ENCODE peak calls at places on chromosomes 1 and 21, in six cellular contexts. H is adrenal gland, O is IMR-90, A is body of pancreas, X is K562, M is ovary. J is an unnamed sample.

GRCh38 chr1:31714442-31715096 is 10.8 kb upstream of the COL16A1 start:
- DNase-seq in H (peak), O (peak), A (peak), X (peak), M (peak), J (peak)

GRCh38 chr1:29963946-29964345 is 727.6 kb downstream of the PTPRU start:
- DNase-seq in H (no peak), O (no peak), A (no peak), X (no peak), M (no peak), J (no peak)

GRCh38 chr1:109771712-109772657 is 8.3 kb upstream of the EPS8L3 start:
- DNase-seq in H (peak), O (no peak), A (no peak), X (no peak), M (peak), J (no peak)

GRCh38 chr1:27632387-27633297 is 2.3 kb downstream of the FGR start:
- DNase-seq in H (no peak), O (no peak), A (no peak), X (no peak), M (no peak), J (no peak)

GRCh38 chr1:240423525-240423924 is 188.4 kb downstream of the GREM2 start:
- DNase-seq in H (no peak), O (no peak), A (no peak), X (no peak), M (no peak), J (no peak)

GRCh38 chr1:172778461-172779455 is 119.9 kb downstream of the FASLG start:
- DNase-seq in H (no peak), O (no peak), A (no peak), X (no peak), M (no peak), J (no peak)

GRCh38 chr1:87104945-87105344 is 190.5 kb downstream of the HS2ST1 start:
- DNase-seq in H (no peak), O (no peak), A (no peak), X (no peak), M (no peak), J (no peak)

GRCh38 chr1:21547876-21548275 is 38.7 kb downstream of the ALPL start:
- DNase-seq in H (no peak), O (no peak), A (no peak), X (no peak), M (no peak), J (no peak)

GRCh38 chr1:47405697-47406096 is 10.4 kb upstream of the FOXE3 start:
- DNase-seq in H (peak), O (no peak), A (no peak), X (no peak), M (no peak), J (no peak)

GRCh38 chr1:61050541-61051454 is 31.6 kb upstream of the NFIA start:
- DNase-seq in H (peak), O (no peak), A (peak), X (peak), M (peak), J (peak)

GRCh38 chr21:38819719-38820147 is 14.0 kb downstream of the ETS2 start:
- DNase-seq in H (no peak), O (peak), A (no peak), X (no peak), M (no peak), J (no peak)

GRCh38 chr1:61049850-61050540 is 32.4 kb upstream of the NFIA start:
- DNase-seq in H (peak), O (peak), A (peak), X (peak), M (peak), J (peak)

DNA sequence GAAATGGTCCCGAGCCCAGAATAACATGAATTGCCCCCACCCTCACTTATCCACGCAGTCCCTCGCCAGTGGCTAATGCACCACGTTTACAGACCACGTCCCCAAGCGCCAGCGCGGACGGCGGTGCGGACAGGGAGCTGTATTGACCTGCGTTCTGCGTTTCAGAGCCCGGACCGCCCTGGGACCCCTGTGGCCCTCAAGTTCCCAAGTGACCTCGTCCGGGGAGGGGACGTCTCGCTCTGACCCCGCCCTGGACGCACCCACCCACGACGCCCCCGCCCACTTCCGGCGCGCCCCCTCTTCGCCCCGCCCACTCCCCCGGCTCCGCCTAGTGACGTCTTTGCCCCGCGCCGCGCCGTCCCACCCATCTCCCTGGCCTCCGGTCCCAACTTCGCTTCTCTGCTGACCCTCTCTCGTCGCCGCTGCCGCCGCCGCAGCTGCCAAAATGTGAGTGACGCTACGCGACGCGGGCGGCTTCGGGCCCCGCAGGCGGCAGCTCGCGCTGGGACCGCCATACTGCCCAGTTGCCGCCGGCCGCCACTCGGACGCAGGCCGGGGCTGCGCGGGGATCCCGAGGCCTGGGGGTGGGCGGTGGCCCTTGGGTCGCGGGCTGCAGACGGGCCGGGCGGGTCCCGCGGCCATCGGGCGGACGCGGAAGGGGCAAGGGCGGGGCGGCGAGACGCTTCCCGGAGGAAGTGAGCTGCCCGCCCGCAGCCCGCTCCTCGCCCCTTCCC is at the start of gene VAMP3:
- DNase-seq in H (peak), O (peak), A (peak), X (peak), M (peak), J (peak)
- TF ChIP-seq POLR2A in H (peak), O (peak), A (peak), X (peak), M (peak), J (no peak)

GRCh38 chr1:12480031-12480430 is 138.0 kb downstream of the DHRS3 start:
- DNase-seq in H (no peak), O (no peak), A (no peak), X (no peak), M (no peak), J (no peak)

GRCh38 chr1:12479311-12479710 is 138.7 kb downstream of the DHRS3 start:
- DNase-seq in H (no peak), O (no peak), A (no peak), X (no peak), M (no peak), J (no peak)

GRCh38 chr1:12477301-12477700 is 140.7 kb downstream of the DHRS3 start:
- DNase-seq in H (no peak), O (no peak), A (no peak), X (no peak), M (no peak), J (no peak)

GRCh38 chr1:12478612-12478985 is 139.4 kb downstream of the DHRS3 start:
- DNase-seq in H (no peak), O (no peak), A (no peak), X (peak), M (no peak), J (no peak)

DNA sequence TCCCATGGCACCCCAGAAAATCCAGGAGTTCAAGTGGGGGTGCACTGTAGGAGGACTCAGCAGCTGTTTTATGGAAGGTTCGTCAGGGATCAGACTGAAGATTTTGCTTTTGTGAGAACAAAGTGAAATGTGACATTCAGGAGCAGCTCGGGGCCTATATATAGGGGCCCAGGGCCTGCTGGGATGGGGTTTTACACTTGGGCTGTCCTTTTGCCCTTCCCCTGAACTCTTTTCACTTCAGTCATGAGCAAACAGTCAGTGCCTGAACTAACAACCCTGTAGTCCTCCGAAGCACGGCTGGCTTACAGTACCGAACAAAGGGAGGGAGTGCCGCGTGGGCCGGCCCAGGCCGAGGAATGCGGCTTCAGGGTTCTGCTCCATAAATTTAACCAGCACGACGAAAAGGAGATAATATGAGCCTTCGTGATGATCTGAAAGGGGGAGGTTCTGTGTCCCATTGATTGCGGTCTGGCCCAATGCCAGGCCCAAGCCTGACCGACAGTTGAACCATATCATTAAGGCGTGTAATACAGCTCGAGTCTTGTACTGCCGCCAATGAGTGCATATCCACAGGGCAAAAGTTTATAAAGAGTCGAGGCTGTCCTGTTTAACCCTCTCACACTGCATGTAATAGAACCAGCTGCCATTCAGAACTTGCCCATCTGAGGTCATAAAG is 139.9 kb downstream of the DHRS3 start:
- DNase-seq in H (peak), O (peak), A (peak), X (peak), M (peak), J (peak)
- H3K27ac ChIP-seq in H (no peak), O (peak), A (peak), X (peak), M (peak), J (no peak)

DNA sequence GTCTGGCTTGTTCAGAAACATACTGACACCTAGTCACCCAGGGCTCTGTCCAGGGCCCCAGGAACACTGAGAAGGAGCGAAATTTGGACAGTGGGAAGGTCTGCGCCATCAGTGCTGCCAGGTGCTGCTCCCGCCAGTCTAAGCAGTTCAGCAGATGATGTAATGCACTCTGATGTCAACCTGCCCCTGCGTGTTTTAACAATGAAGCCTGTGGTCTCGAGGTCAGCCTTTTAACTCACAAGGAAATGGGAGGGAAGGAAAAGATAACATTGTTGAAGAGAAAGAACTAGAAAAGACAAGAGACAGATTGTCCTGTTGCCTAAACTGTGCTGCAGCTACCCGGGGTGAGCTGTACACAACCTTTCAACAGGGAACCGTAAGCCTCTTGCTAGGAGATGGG is 126.6 kb upstream of the IFFO2 start:
- DNase-seq in H (no peak), O (peak), A (no peak), X (no peak), M (no peak), J (peak)
- TF ChIP-seq POLR2A in H (no peak), O (no peak), A (no peak), X (no peak), M (no peak), J (no peak)

GRCh38 chr21:36700961-36701911 is 2.3 kb downstream of the SIM2 start:
- DNase-seq in H (peak), O (no peak), A (no peak), X (no peak), M (no peak), J (no peak)
- H3K27ac ChIP-seq in H (no peak), O (peak), A (no peak), X (no peak), M (no peak), J (no peak)

GRCh38 chr1:151005729-151006330 is 872 bp downstream of the MINDY1 start:
- DNase-seq in H (no peak), O (no peak), A (no peak), X (no peak), M (no peak), J (no peak)

GRCh38 chr1:151008244-151009205 is at the start of gene PRUNE1:
- DNase-seq in H (peak), O (peak), A (peak), X (peak), M (peak), J (peak)

GRCh38 chr1:151007853-151008243 is 401 bp upstream of the PRUNE1 start:
- DNase-seq in H (no peak), O (no peak), A (no peak), X (no peak), M (no peak), J (peak)

GRCh38 chr1:151009206-151009587 is 948 bp downstream of the PRUNE1 start:
- DNase-seq in H (no peak), O (peak), A (no peak), X (no peak), M (no peak), J (no peak)

GRCh38 chr1:151006331-151007052 is at the start of gene MINDY1:
- DNase-seq in H (peak), O (peak), A (peak), X (peak), M (peak), J (peak)
- TF ChIP-seq POLR2A in H (peak), O (peak), A (peak), X (peak), M (peak), J (peak)

J was measured in testis.